ENCODE peak calls at places on chromosome 6, in six cellular contexts. Z is activated T-cell treated with anti-CD3 and anti-CD28 coated beads for 1 hour; O is stimulated activated CD4-positive, alpha-beta T cell treated with anti-CD3 and anti-CD28 coated beads, Interleukin-15, amount 100 ng/mL, for 1 hour; I is MCF 10A; T is SK-N-SH; L is central memory CD4-positive, alpha-beta T cell. N is an unnamed sample.

GRCh38 chr6:84007871-84008270 is 25.7 kb upstream of the MRAP2 start:
- DNase-seq in Z (no peak), O (no peak), I (no peak), T (no peak), L (no peak), N (no peak)

GRCh38 chr6:34226066-34226465 is 10.6 kb upstream of the HMGA1 start:
- DNase-seq in Z (no peak), O (no peak), I (no peak), T (no peak), L (no peak), N (no peak)

GRCh38 chr6:130269969-130270635 is 47.4 kb upstream of the SAMD3 start:
- DNase-seq in Z (no peak), O (no peak), I (no peak), T (no peak), L (no peak), N (no peak)

GRCh38 chr6:119669228-119669627 is 319.7 kb upstream of the MAN1A1 start:
- DNase-seq in Z (no peak), O (no peak), I (no peak), T (no peak), L (no peak), N (peak; percentile 3)

GRCh38 chr6:125944434-125944816 is 12.1 kb upstream of the HINT3 start:
- DNase-seq in Z (no peak), O (no peak), I (peak; percentile 93), T (no peak), L (no peak), N (peak; percentile 13)

GRCh38 chr6:139679516-139680179 is 305.2 kb upstream of the CITED2 start:
- DNase-seq in Z (no peak), O (no peak), I (peak; percentile 34), T (no peak), L (no peak), N (no peak)

GRCh38 chr6:91716361-91716760 is 1129.5 kb upstream of the MAP3K7 start:
- DNase-seq in Z (no peak), O (no peak), I (no peak), T (no peak), L (no peak), N (no peak)

GRCh38 chr6:152696543-152696942 is 1.2 kb upstream of the MYCT1 start:
- DNase-seq in Z (no peak), O (no peak), I (no peak), T (no peak), L (no peak), N (peak; percentile 20)

GRCh38 chr6:143696327-143697000 is 18.7 kb downstream of the PHACTR2 start:
- DNase-seq in Z (no peak), O (no peak), I (no peak), T (no peak), L (no peak), N (no peak)

GRCh38 chr6:132797975-132798819 is at the start of gene SLC18B1:
- DNase-seq in Z (peak; percentile 48), O (no peak), I (peak; percentile 71), T (peak; percentile 35), L (peak; percentile 31), N (peak; percentile 50)

GRCh38 chr6:130466744-130467052 is 100.9 kb downstream of the TMEM200A start:
- DNase-seq in Z (no peak), O (no peak), I (no peak), T (no peak), L (no peak), N (no peak)

GRCh38 chr6:36519352-36519751 is 27.9 kb downstream of the STK38 start:
- DNase-seq in Z (no peak), O (no peak), I (no peak), T (no peak), L (no peak), N (no peak)

GRCh38 chr6:11426571-11426970 is 111.0 kb upstream of the TMEM170B start:
- DNase-seq in Z (no peak), O (no peak), I (no peak), T (no peak), L (no peak), N (no peak)

GRCh38 chr6:100462396-100462795 is 2.3 kb downstream of the SIM1 start:
- DNase-seq in Z (no peak), O (no peak), I (no peak), T (no peak), L (no peak), N (no peak)

GRCh38 chr6:122609881-122610689 is at the start of gene PKIB:
- DNase-seq in Z (no peak), O (no peak), I (peak; percentile 80), T (peak; percentile 84), L (peak; percentile 18), N (peak; percentile 81)